ENCODE peak calls at places on chromosomes 4 and X, in six cellular contexts. P, E, C, I, L and Z are unnamed samples.

GRCh38 chr4:26061248-26061986 is 147.4 kb downstream of the SMIM20 start:
- DNase-seq in P (peak; percentile 53), E (peak; percentile 57), C (peak; percentile 6), I (no peak), L (no peak), Z (no peak)

GRCh38 chr4:125676156-125676555 is 361.4 kb downstream of the FAT4 start:
- DNase-seq in P (no peak), E (no peak), C (no peak), I (no peak), L (no peak), Z (no peak)

GRCh38 chr4:165154482-165154881 is 41.8 kb upstream of the TMEM192 start:
- DNase-seq in P (no peak), E (no peak), C (no peak), I (no peak), L (no peak), Z (no peak)

GRCh38 chr4:39855909-39856512 is 121.7 kb downstream of the PDS5A start:
- DNase-seq in P (no peak), E (peak; percentile 4), C (no peak), I (no peak), L (no peak), Z (no peak)

GRCh38 chrX:150655713-150656266 is 37.4 kb upstream of the MTMR1 start:
- DNase-seq in P (no peak), E (no peak), C (no peak), I (no peak), L (no peak), Z (no peak)

GRCh38 chr4:69833251-69833650 is 26.7 kb downstream of the SULT1E1 start:
- DNase-seq in P (no peak), E (no peak), C (no peak), I (no peak), L (no peak), Z (no peak)

GRCh38 chrX:16212436-16212835 is 45.2 kb downstream of the MAGEB17 start:
- DNase-seq in P (no peak), E (peak; percentile 4), C (peak; percentile 0), I (no peak), L (no peak), Z (no peak)

GRCh38 chr4:155407480-155407879 is 30.7 kb upstream of the MAP9 start:
- DNase-seq in P (no peak), E (no peak), C (no peak), I (no peak), L (no peak), Z (no peak)

GRCh38 chrX:78333521-78333920 is 6.1 kb upstream of the CYSLTR1 start:
- DNase-seq in P (no peak), E (no peak), C (no peak), I (no peak), L (no peak), Z (no peak)

GRCh38 chrX:16320765-16321355 is 153.6 kb downstream of the MAGEB17 start:
- DNase-seq in P (no peak), E (no peak), C (no peak), I (no peak), L (no peak), Z (no peak)

GRCh38 chr4:2948895-2949781 is 14.1 kb downstream of the NOP14 start:
- DNase-seq in P (no peak), E (no peak), C (no peak), I (no peak), L (no peak), Z (no peak)

GRCh38 chrX:53682885-53683555 is 3.5 kb downstream of the HUWE1 start:
- DNase-seq in P (peak; percentile 46), E (peak; percentile 67), C (peak; percentile 43), I (no peak), L (no peak), Z (no peak)

GRCh38 chr4:88101165-88101564 is 57.3 kb downstream of the ABCG2 start:
- DNase-seq in P (no peak), E (no peak), C (no peak), I (no peak), L (peak; percentile 4), Z (no peak)

GRCh38 chr4:88575222-88575621 is 17.1 kb upstream of the HERC3 start:
- DNase-seq in P (no peak), E (no peak), C (no peak), I (no peak), L (no peak), Z (no peak)

GRCh38 chrX:21985332-21985777 is 44.8 kb downstream of the SMS start:
- DNase-seq in P (peak; percentile 68), E (peak; percentile 71), C (peak; percentile 62), I (peak; percentile 25), L (peak; percentile 67), Z (peak; percentile 52)

GRCh38 chrX:136200466-136200865 is 50.7 kb downstream of the MAP7D3 start:
- DNase-seq in P (no peak), E (peak; percentile 34), C (no peak), I (no peak), L (no peak), Z (no peak)

GRCh38 chrX:57977992-57978391 is 67.7 kb upstream of the ZXDA start:
- DNase-seq in P (no peak), E (no peak), C (peak; percentile 0), I (no peak), L (no peak), Z (no peak)

GRCh38 chr4:119314356-119314755 is 7.6 kb downstream of the FABP2 start:
- DNase-seq in P (no peak), E (peak; percentile 44), C (peak; percentile 41), I (no peak), L (no peak), Z (no peak)

GRCh38 chrX:38220024-38220935 is at the start of gene SRPX:
- DNase-seq in P (peak; percentile 54), E (peak; percentile 43), C (no peak), I (no peak), L (no peak), Z (no peak)

GRCh38 chr4:45072981-45073380 is 346.6 kb upstream of the GNPDA2 start:
- DNase-seq in P (no peak), E (no peak), C (no peak), I (no peak), L (no peak), Z (no peak)

GRCh38 chrX:31551913-31552312 is 480.1 kb upstream of the FTHL17 start:
- DNase-seq in P (no peak), E (no peak), C (no peak), I (no peak), L (no peak), Z (no peak)

GRCh38 chr4:170109586-170110289 is 20.0 kb upstream of the AADAT start:
- DNase-seq in P (no peak), E (no peak), C (no peak), I (no peak), L (no peak), Z (no peak)

GRCh38 chrX:70432936-70433847 is 10.1 kb downstream of the GDPD2 start:
- DNase-seq in P (no peak), E (peak; percentile 33), C (no peak), I (no peak), L (no peak), Z (no peak)

GRCh38 chrX:70434914-70435586 is 9.6 kb upstream of the DLG3 start:
- DNase-seq in P (no peak), E (peak; percentile 16), C (no peak), I (no peak), L (no peak), Z (no peak)

GRCh38 chrX:70433848-70434351 is 10.7 kb upstream of the DLG3 start:
- DNase-seq in P (peak; percentile 76), E (peak; percentile 84), C (peak; percentile 54), I (peak; percentile 56), L (no peak), Z (peak; percentile 65)

GRCh38 chrX:70436380-70436779 is 8.3 kb upstream of the DLG3 start:
- DNase-seq in P (peak; percentile 60), E (peak; percentile 69), C (no peak), I (no peak), L (no peak), Z (no peak)

GRCh38 chrX:70434352-70434866 is 10.2 kb upstream of the DLG3 start:
- DNase-seq in P (peak; percentile 73), E (peak; percentile 91), C (peak; percentile 73), I (peak; percentile 54), L (no peak), Z (peak; percentile 64)
- TF ChIP-seq POLR2A in P (peak; percentile 66), E (no peak), C (no peak), I (no peak), L (no peak), Z (peak; percentile 27)

GRCh38 chr4:22099896-22100295 is 151.3 kb upstream of the KCNIP4 start:
- DNase-seq in P (no peak), E (no peak), C (no peak), I (no peak), L (no peak), Z (no peak)
- TF ChIP-seq TAF1 in P (no peak), E (no peak), C (no peak), I (no peak), L (no peak), Z (no peak)

DNA sequence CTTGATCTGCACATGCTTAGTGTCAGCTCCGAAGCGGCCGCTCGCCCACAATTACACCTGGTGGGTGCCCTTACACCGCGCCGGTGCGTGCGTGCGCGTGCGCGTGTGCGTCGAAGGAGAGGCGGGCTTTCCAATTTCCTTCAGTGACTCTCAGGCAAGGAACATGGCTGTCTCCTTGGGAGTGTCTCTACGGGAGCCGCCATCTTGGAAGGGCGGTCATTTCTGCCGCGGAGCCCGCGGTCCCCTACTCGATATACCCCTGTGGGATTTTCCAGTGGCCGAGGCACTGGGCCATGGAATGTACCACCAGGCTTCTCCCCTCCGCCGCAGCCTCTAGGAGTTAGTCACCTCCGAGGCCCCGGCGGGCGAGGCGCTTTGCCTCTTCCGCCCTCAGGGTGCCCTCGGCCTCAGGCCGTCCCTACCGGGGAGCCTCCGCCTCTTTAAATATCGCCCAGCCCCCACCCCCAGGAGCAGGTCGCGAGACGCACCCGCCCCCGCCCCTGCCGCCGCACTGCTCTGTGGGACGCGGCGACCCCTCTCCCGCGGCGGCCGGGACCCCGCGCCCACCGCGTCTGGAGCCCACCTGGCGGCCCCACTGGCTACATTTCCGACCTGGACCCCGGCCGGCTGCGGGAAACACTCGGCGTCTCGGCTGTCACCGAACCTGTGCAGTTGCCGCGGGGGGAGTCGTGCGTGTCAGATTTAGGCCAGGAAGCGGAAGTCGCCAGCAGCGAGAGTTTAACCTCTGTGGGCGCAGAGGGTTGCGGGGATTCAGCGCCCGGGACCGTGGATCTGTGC is at the start of gene ZNF41:
- DNase-seq in P (peak; percentile 62), E (peak; percentile 92), C (peak; percentile 62), I (peak; percentile 60), L (peak; percentile 64), Z (peak; percentile 56)
- TF ChIP-seq POLR2AphosphoS5 in P (peak; percentile 65), E (peak; percentile 17), C (no peak), I (no peak), L (peak; percentile 64), Z (no peak)

GRCh38 chr4:107800686-107801085 is 24.0 kb upstream of the SGMS2 start:
- DNase-seq in P (no peak), E (no peak), C (no peak), I (no peak), L (no peak), Z (no peak)

GRCh38 chr4:107801766-107802211 is 22.9 kb upstream of the SGMS2 start:
- DNase-seq in P (no peak), E (no peak), C (no peak), I (no peak), L (no peak), Z (no peak)

GRCh38 chr4:107799634-107800033 is 25.1 kb upstream of the SGMS2 start:
- DNase-seq in P (no peak), E (no peak), C (no peak), I (no peak), L (no peak), Z (no peak)

DNA sequence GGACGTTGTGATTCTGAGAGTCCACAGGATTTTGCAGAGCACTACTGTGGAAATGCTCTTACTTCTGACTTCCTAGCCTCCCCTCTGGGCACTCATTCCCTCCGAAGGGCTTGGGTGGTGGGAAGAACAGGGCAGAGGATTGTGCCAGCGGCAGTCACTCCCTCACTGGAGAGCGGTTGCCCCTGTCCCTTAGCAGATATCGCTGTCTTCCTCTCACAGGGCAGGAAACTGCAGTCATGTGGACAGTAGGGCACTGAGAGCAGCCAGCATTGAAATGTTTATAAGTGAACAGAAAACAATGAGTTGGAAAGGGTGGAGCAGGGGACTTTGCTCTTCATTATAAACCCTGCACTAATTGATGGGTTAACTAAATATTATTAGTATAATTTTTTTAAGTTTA is 24.7 kb upstream of the SGMS2 start:
- DNase-seq in P (no peak), E (no peak), C (no peak), I (no peak), L (no peak), Z (no peak)
- TF ChIP-seq POLR2A in P (no peak), E (no peak), C (no peak), I (no peak), L (no peak), Z (no peak)